ENCODE peak calls at places on chromosomes 6 and 20, in four cellular contexts. L is ovary, R is IMR-90, A is foreskin keratinocyte. Q is an unnamed sample.

GRCh38 chr6:121482004-121482693 is 46.7 kb downstream of the GJA1 start:
- DNase-seq in L (no peak), R (peak), A (peak), Q (peak)

GRCh38 chr6:116827561-116828240 is 1.2 kb downstream of the GPRC6A start:
- DNase-seq in L (no peak), R (no peak), A (no peak), Q (no peak)

GRCh38 chr6:76351275-76351674 is 278.8 kb upstream of the IMPG1 start:
- DNase-seq in L (no peak), R (no peak), A (no peak), Q (no peak)

GRCh38 chr6:83221886-83222479 is 28.8 kb downstream of the RWDD2A start:
- DNase-seq in L (no peak), R (peak), A (no peak), Q (peak)

GRCh38 chr6:82246802-82247633 is 526 bp downstream of the IBTK start:
- DNase-seq in L (peak), R (peak), A (no peak), Q (no peak)

GRCh38 chr6:151070666-151071065 is 169.1 kb upstream of the AKAP12 start:
- DNase-seq in L (no peak), R (peak), A (no peak), Q (no peak)

GRCh38 chr6:31541059-31541657 is 645 bp downstream of the DDX39B start:
- DNase-seq in L (peak), R (peak), A (no peak), Q (peak)

GRCh38 chr6:18187701-18188100 is 32.5 kb downstream of the KDM1B start:
- DNase-seq in L (no peak), R (no peak), A (no peak), Q (no peak)

GRCh38 chr6:33392168-33392947 is 735 bp downstream of the KIFC1 start:
- DNase-seq in L (no peak), R (peak), A (no peak), Q (no peak)

GRCh38 chr6:113306552-113307145 is 550.5 kb upstream of the MARCKS start:
- DNase-seq in L (peak), R (no peak), A (peak), Q (peak)

GRCh38 chr6:157767757-157768156 is 55.3 kb upstream of the SNX9 start:
- DNase-seq in L (no peak), R (no peak), A (no peak), Q (no peak)

GRCh38 chr20:37839432-37839827 is 63.5 kb upstream of the VSTM2L start:
- DNase-seq in L (no peak), R (no peak), A (no peak), Q (no peak)

GRCh38 chr20:49935746-49936152 is 448 bp upstream of the RNF114 start:
- DNase-seq in L (no peak), R (no peak), A (no peak), Q (no peak)

GRCh38 chr6:36848658-36849441 is 9.6 kb upstream of the CPNE5 start:
- DNase-seq in L (peak), R (no peak), A (peak), Q (no peak)

DNA sequence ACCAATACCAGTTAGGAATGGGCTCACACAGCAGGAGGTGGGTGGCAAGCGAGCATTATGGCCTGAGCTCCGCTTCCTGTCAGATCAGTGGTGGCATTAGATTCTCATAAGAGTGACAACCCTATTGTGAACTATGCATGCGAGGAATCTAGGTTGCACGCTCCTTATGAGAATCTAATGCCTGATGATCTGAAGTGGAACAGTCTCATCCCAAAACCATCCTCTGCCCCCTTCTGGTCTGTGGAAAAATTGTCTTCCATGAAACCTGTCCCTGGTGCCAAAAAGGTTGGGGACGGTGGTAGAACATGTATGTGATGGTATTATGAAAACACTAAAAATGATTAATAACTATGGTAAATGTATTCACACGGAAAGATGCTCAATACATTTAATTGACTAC is 99.7 kb upstream of the HIVEP1 start:
- DNase-seq in L (no peak), R (no peak), A (no peak), Q (no peak)
- TF ChIP-seq CTCF in L (no peak), R (no peak), A (peak), Q (peak)

GRCh38 chr20:33177866-33178265 is 9.9 kb downstream of the BPIFA2 start:
- DNase-seq in L (no peak), R (no peak), A (no peak), Q (no peak)
- H3K27ac ChIP-seq in L (no peak), R (no peak), A (no peak), Q (no peak)

GRCh38 chr6:137371634-137372016 is 122.6 kb downstream of the OLIG3 start:
- DNase-seq in L (no peak), R (no peak), A (no peak), Q (no peak)
- TF ChIP-seq CTCF in L (no peak), R (no peak), A (no peak), Q (no peak)

GRCh38 chr6:2969549-2969948 is 1.8 kb downstream of the SERPINB6 start:
- DNase-seq in L (no peak), R (no peak), A (no peak), Q (no peak)

GRCh38 chr6:2971420-2972218 is at the start of gene SERPINB6:
- DNase-seq in L (peak), R (peak), A (no peak), Q (peak)

GRCh38 chr6:2968600-2969135 is 2.7 kb downstream of the SERPINB6 start:
- DNase-seq in L (no peak), R (no peak), A (no peak), Q (no peak)

GRCh38 chr6:2970034-2970685 is 1.2 kb downstream of the SERPINB6 start:
- DNase-seq in L (no peak), R (peak), A (no peak), Q (no peak)

GRCh38 chr6:2970753-2971419 is 481 bp downstream of the SERPINB6 start:
- DNase-seq in L (peak), R (peak), A (no peak), Q (peak)
- H3K27ac ChIP-seq in L (peak), R (peak), A (peak), Q (peak)

Q was measured in RWPE1.